ENCODE peak calls at places on chromosomes 13 and 19, in eight cellular contexts. E is MM.1S, J is GM23338, F is PC-9, G is SK-N-SH, Z is H9, H is astrocyte, S is fibroblast of lung. B is an unnamed sample.

GRCh38 chr19:33453207-33453736 is 68.3 kb downstream of the PEPD start:
- DNase-seq in E (no peak), J (no peak), F (no peak), G (no peak), Z (no peak), H (no peak), S (no peak), B (no peak)

GRCh38 chr19:6774821-6775707 is 2.6 kb downstream of the VAV1 start:
- DNase-seq in E (no peak), J (no peak), F (no peak), G (no peak), Z (no peak), H (no peak), S (no peak), B (peak; percentile 74)

GRCh38 chr13:71030789-71031188 is 836.2 kb downstream of the DACH1 start:
- DNase-seq in E (no peak), J (peak; percentile 38), F (no peak), G (no peak), Z (no peak), H (no peak), S (no peak), B (no peak)

GRCh38 chr19:1271528-1272422 is 2.6 kb downstream of the CIRBP start:
- DNase-seq in E (no peak), J (no peak), F (no peak), G (no peak), Z (no peak), H (no peak), S (no peak), B (no peak)

GRCh38 chr13:102128216-102128800 is 273.5 kb downstream of the FGF14 start:
- DNase-seq in E (no peak), J (no peak), F (no peak), G (no peak), Z (no peak), H (peak; percentile 82), S (peak; percentile 84), B (no peak)

GRCh38 chr19:3618144-3618810 is 8.3 kb downstream of the CACTIN start:
- DNase-seq in E (peak; percentile 97), J (peak; percentile 79), F (peak; percentile 33), G (peak; percentile 98), Z (peak; percentile 73), H (no peak), S (peak; percentile 23), B (peak; percentile 85)

GRCh38 chr13:33710924-33711323 is 107.0 kb upstream of the RFC3 start:
- DNase-seq in E (no peak), J (no peak), F (no peak), G (no peak), Z (no peak), H (no peak), S (no peak), B (peak; percentile 63)

GRCh38 chr13:77565635-77566034 is 30.1 kb downstream of the SCEL start:
- DNase-seq in E (peak; percentile 62), J (peak; percentile 65), F (no peak), G (peak; percentile 39), Z (no peak), H (peak; percentile 8), S (peak; percentile 23), B (peak; percentile 73)

DNA sequence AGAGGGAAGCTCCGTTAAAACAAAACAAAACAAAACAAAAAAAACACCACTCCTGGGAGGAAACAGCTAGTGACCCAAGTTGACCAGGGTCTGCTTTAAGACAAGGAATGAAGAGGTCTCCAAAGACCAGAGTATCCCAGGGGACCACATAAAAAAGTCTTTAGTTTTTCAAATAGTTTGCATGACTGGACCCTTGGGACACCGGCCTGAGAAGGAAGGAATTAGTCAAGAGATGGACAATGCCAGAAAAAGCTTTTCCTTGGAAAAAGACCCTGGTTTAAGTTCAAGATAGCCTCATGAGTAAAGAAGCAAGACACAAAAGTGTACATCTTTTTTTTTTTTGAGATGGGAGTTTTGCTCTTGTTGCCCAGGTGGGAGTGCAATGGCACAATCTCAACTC is 12.5 kb upstream of the PNMA8B start:
- DNase-seq in E (no peak), J (no peak), F (no peak), G (no peak), Z (no peak), H (no peak), S (no peak), B (no peak)
- H2AFZ ChIP-seq in E (no peak overlapping the region), J (no peak overlapping the region), F (no peak overlapping the region), G (no peak overlapping the region), Z (no peak overlapping the region), H (no peak overlapping the region), S (no peak overlapping the region), B (no peak overlapping the region)

DNA sequence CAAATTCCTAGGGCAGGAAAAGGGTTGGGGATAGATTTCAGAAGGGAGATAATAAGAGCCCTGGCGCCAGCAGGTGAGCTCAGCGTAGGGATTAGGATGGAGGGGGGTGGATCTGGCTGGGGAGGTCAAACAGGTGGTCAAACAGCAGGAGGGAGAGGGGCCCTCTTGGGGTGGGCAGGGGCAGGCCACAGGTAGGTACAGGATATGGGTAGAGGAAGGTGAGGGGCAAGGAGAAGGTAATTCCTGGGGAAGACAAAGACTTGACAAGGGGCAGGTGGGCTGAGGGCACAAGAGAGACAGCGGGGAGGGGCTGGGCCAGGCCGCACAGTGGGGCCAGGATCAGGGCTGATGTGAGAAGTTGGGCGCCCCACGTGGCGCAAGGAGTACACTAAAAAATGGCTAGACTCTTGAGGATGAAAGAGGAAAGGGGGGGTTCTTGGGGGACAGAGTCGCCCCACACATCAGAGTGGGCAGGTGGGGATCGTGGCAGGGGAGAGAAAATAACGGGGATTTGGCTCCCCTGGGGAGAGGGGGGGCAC is 713 bp downstream of the KRI1 start:
- DNase-seq in E (peak; percentile 69), J (peak; percentile 75), F (no peak), G (peak; percentile 76), Z (peak; percentile 53), H (no peak), S (peak; percentile 20), B (peak; percentile 85)
- H3K79me2 ChIP-seq in E (peaks cover 28% of the 10 kb centered on the region), J (peaks cover 12% of the 10 kb centered on the region), F (peaks cover 22% of the 10 kb centered on the region), G (peaks cover 37% of the 10 kb centered on the region), Z (no peaks in the 10 kb centered on the region), H (peaks cover 27% of the 10 kb centered on the region), S (peaks cover 29% of the 10 kb centered on the region), B (peaks cover 20% of the 10 kb centered on the region)

GRCh38 chr13:27257648-27258253 is 6.4 kb downstream of the RPL21 start:
- DNase-seq in E (no peak), J (no peak), F (no peak), G (no peak), Z (no peak), H (no peak), S (no peak), B (no peak)
- H3K4me1 ChIP-seq in E (no peaks in the 10 kb centered on the region), J (peaks cover 23% of the 10 kb centered on the region), F (peaks cover 44% of the 10 kb centered on the region), G (peaks cover 7% of the 10 kb centered on the region), Z (peaks cover 6% of the 10 kb centered on the region), H (peaks cover 9% of the 10 kb centered on the region), S (peaks cover 3% of the 10 kb centered on the region), B (peaks cover 23% of the 10 kb centered on the region)

DNA sequence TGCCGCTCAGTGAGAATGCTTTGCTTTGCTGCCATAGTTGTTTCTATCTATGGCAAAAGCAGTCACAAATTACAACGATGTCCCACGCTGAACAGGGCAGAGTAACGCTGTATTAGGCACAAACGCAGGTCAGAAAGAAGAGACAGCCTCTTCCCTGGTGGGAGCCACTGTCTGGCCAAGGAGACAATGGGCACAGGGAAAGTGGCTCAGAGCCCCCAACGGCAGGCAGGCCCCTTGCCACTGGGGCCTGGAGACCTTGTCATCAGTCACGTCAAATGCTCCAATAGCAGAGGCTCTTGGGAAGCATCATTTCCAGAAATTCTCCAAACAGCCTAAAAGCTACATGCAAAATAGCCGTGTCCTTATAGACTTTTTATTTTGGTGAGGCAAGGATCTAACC is 244.2 kb downstream of the TEX29 start:
- DNase-seq in E (no peak), J (no peak), F (no peak), G (no peak), Z (no peak), H (no peak), S (no peak), B (no peak)
- H2AFZ ChIP-seq in E (no peak overlapping the region), J (no peak overlapping the region), F (no peak overlapping the region), G (no peak overlapping the region), Z (no peak overlapping the region), H (no peak overlapping the region), S (no peak overlapping the region), B (no peak overlapping the region)

GRCh38 chr19:5326545-5326944 is 14.1 kb downstream of the PTPRS start:
- DNase-seq in E (no peak), J (no peak), F (no peak), G (no peak), Z (no peak), H (no peak), S (no peak), B (no peak)
- H3K79me2 ChIP-seq in E (no peaks in the 10 kb centered on the region), J (peaks cover 96% of the 10 kb centered on the region), F (no peaks in the 10 kb centered on the region), G (no peaks in the 10 kb centered on the region), Z (peaks cover 13% of the 10 kb centered on the region), H (peaks cover 35% of the 10 kb centered on the region), S (no peaks in the 10 kb centered on the region), B (no peaks in the 10 kb centered on the region)

DNA sequence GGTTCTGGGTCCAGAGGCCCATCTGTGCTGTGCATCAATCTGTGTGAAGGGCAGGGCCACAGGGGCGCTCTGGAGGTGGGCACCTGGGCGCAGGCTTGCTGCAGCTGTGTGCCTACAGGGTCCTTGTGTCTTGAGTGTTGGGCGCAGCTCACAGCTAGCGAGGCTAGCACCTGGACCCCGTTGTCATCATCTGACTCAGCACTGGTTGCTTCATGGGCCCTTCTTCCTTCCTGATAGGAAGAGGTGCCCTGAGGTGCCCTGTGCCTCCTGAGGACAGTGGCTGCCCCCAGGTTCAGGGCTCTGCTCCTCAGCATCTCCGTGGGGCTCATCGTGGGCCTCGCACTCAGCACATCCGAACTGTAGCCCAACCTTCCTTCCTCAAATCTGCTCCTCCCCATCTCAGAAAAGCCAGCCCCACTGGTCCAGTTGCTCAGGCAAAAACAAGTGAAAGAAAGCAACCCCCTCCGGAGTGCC is 54.8 kb downstream of the GATAD2A start:
- DNase-seq in E (no peak), J (no peak), F (no peak), G (no peak), Z (no peak), H (no peak), S (no peak), B (peak; percentile 54)
- H3K4me1 ChIP-seq in E (peaks cover 5% of the 10 kb centered on the region), J (peaks cover 57% of the 10 kb centered on the region), F (no peaks in the 10 kb centered on the region), G (peaks cover 50% of the 10 kb centered on the region), Z (peaks cover 20% of the 10 kb centered on the region), H (peaks cover 65% of the 10 kb centered on the region), S (peaks cover 62% of the 10 kb centered on the region), B (peaks cover 47% of the 10 kb centered on the region)

DNA sequence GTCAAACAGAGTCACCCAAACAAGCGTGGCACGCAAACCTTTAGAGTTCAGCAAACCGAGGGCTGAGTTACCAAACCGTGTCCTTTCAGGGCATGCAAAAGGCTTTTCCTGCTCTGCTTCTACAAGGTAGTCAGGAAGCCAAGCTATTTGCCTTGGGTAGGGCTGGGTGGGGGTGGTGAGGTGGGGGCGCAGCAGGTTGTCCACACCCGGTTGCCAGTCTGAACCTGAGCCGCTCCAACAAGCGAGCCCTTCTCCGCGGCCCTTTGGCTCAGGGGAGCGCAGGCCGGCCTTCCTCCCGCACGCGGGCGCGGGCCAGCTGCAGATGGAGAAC is 347 bp upstream of the CLDN10 start:
- DNase-seq in E (no peak), J (no peak), F (no peak), G (no peak), Z (no peak), H (no peak), S (no peak), B (no peak)
- H2AFZ ChIP-seq in E (no peak overlapping the region), J (peak overlapping the region; percentile 97), F (no peak overlapping the region), G (no peak overlapping the region), Z (no peak overlapping the region), H (no peak overlapping the region), S (no peak overlapping the region), B (no peak overlapping the region)

B was measured in Karpas-422.